ENCODE peak calls at places on chromosomes 7 and 10, in ten cellular contexts. One of them, this sample, is unnamed.

GRCh38 chr10:14527134-14527780 is 196.5 kb upstream of the FRMD4A start:
- DNase-seq in ovary: no peak
- DNase-seq in HCT116: no peak
- DNase-seq in GM12878: no peak
- DNase-seq in lower leg skin: no peak
- DNase-seq in H1: no peak
- DNase-seq in A549: no peak
- DNase-seq in sigmoid colon: no peak
- DNase-seq in uterus: no peak
- DNase-seq in breast epithelium: no peak
- DNase-seq in this sample: no peak

GRCh38 chr7:132450188-132450587 is 126.1 kb downstream of the PLXNA4 start:
- DNase-seq in ovary: no peak
- DNase-seq in HCT116: no peak
- DNase-seq in GM12878: no peak
- DNase-seq in lower leg skin: no peak
- DNase-seq in H1: no peak
- DNase-seq in A549: no peak
- DNase-seq in sigmoid colon: no peak
- DNase-seq in uterus: no peak
- DNase-seq in breast epithelium: no peak
- DNase-seq in this sample: no peak

GRCh38 chr7:43625453-43625852 is 42.5 kb downstream of the STK17A start:
- DNase-seq in ovary: no peak
- DNase-seq in HCT116: no peak
- DNase-seq in GM12878: no peak
- DNase-seq in lower leg skin: no peak
- DNase-seq in H1: no peak
- DNase-seq in A549: no peak
- DNase-seq in sigmoid colon: no peak
- DNase-seq in uterus: no peak
- DNase-seq in breast epithelium: no peak
- DNase-seq in this sample: no peak

GRCh38 chr7:74587435-74588126 is 69.9 kb upstream of the GTF2I start:
- DNase-seq in ovary: peak; percentile 90
- DNase-seq in HCT116: no peak
- DNase-seq in GM12878: peak; percentile 70
- DNase-seq in lower leg skin: peak; percentile 79
- DNase-seq in H1: peak; percentile 69
- DNase-seq in A549: peak; percentile 88
- DNase-seq in sigmoid colon: peak; percentile 95
- DNase-seq in uterus: peak; percentile 89
- DNase-seq in breast epithelium: peak; percentile 77
- DNase-seq in this sample: peak; percentile 69

GRCh38 chr10:96255569-96256335 is 15.6 kb downstream of the BLNK start:
- DNase-seq in ovary: no peak
- DNase-seq in HCT116: no peak
- DNase-seq in GM12878: no peak
- DNase-seq in lower leg skin: no peak
- DNase-seq in H1: no peak
- DNase-seq in A549: no peak
- DNase-seq in sigmoid colon: no peak
- DNase-seq in uterus: no peak
- DNase-seq in breast epithelium: no peak
- DNase-seq in this sample: no peak

GRCh38 chr10:44383749-44384600 is 922 bp downstream of the CXCL12 start:
- DNase-seq in ovary: peak; percentile 39
- DNase-seq in HCT116: no peak
- DNase-seq in GM12878: no peak
- DNase-seq in lower leg skin: no peak
- DNase-seq in H1: peak; percentile 62
- DNase-seq in A549: peak; percentile 37
- DNase-seq in sigmoid colon: peak; percentile 67
- DNase-seq in uterus: peak; percentile 48
- DNase-seq in breast epithelium: no peak
- DNase-seq in this sample: no peak

GRCh38 chr7:194257-194995 is 2.1 kb downstream of the FAM20C start:
- DNase-seq in ovary: peak; percentile 67
- DNase-seq in HCT116: no peak
- DNase-seq in GM12878: no peak
- DNase-seq in lower leg skin: no peak
- DNase-seq in H1: no peak
- DNase-seq in A549: no peak
- DNase-seq in sigmoid colon: no peak
- DNase-seq in uterus: no peak
- DNase-seq in breast epithelium: no peak
- DNase-seq in this sample: no peak

GRCh38 chr10:118957141-118957825 is 72.2 kb upstream of the NANOS1 start:
- DNase-seq in ovary: no peak
- DNase-seq in HCT116: no peak
- DNase-seq in GM12878: no peak
- DNase-seq in lower leg skin: no peak
- DNase-seq in H1: no peak
- DNase-seq in A549: no peak
- DNase-seq in sigmoid colon: no peak
- DNase-seq in uterus: no peak
- DNase-seq in breast epithelium: no peak
- DNase-seq in this sample: no peak

GRCh38 chr10:27914888-27915287 is 84.0 kb downstream of the ODAD2 start:
- DNase-seq in ovary: no peak
- DNase-seq in HCT116: no peak
- DNase-seq in GM12878: no peak
- DNase-seq in lower leg skin: no peak
- DNase-seq in H1: no peak
- DNase-seq in A549: no peak
- DNase-seq in sigmoid colon: no peak
- DNase-seq in uterus: no peak
- DNase-seq in breast epithelium: no peak
- DNase-seq in this sample: no peak

GRCh38 chr10:560314-560992 is 129.0 kb downstream of the DIP2C start:
- DNase-seq in ovary: no peak
- DNase-seq in HCT116: no peak
- DNase-seq in GM12878: no peak
- DNase-seq in lower leg skin: no peak
- DNase-seq in H1: no peak
- DNase-seq in A549: no peak
- DNase-seq in sigmoid colon: no peak
- DNase-seq in uterus: no peak
- DNase-seq in breast epithelium: no peak
- DNase-seq in this sample: no peak

GRCh38 chr10:29784175-29784773 is 149.5 kb upstream of the SVIL start:
- DNase-seq in ovary: peak; percentile 71
- DNase-seq in HCT116: peak; percentile 73
- DNase-seq in GM12878: no peak
- DNase-seq in lower leg skin: peak; percentile 89
- DNase-seq in H1: no peak
- DNase-seq in A549: peak; percentile 96
- DNase-seq in sigmoid colon: peak; percentile 92
- DNase-seq in uterus: peak; percentile 68
- DNase-seq in breast epithelium: peak; percentile 68
- DNase-seq in this sample: peak; percentile 55

GRCh38 chr7:158863611-158864506 is 7.5 kb downstream of the DYNC2I1 start:
- DNase-seq in ovary: peak; percentile 74
- DNase-seq in HCT116: peak; percentile 31
- DNase-seq in GM12878: peak; percentile 33
- DNase-seq in lower leg skin: peak; percentile 80
- DNase-seq in H1: no peak
- DNase-seq in A549: peak; percentile 73
- DNase-seq in sigmoid colon: peak; percentile 91
- DNase-seq in uterus: peak; percentile 59
- DNase-seq in breast epithelium: peak; percentile 70
- DNase-seq in this sample: peak; percentile 91
- TF ChIP-seq POLR2A in ovary: no peak
- TF ChIP-seq POLR2A in HCT116: no peak
- TF ChIP-seq POLR2A in GM12878: peak; percentile 60
- TF ChIP-seq POLR2A in lower leg skin: no peak
- TF ChIP-seq POLR2A in H1: no peak
- TF ChIP-seq POLR2A in A549: no peak
- TF ChIP-seq POLR2A in sigmoid colon: peak; percentile 20
- TF ChIP-seq POLR2A in uterus: no peak
- TF ChIP-seq POLR2A in breast epithelium: no peak
- TF ChIP-seq POLR2A in this sample: peak; percentile 67

GRCh38 chr10:68406111-68406814 is 814 bp downstream of the RUFY2 start:
- DNase-seq in ovary: no peak
- DNase-seq in HCT116: no peak
- DNase-seq in GM12878: no peak
- DNase-seq in lower leg skin: peak; percentile 16
- DNase-seq in H1: peak; percentile 85
- DNase-seq in A549: peak; percentile 72
- DNase-seq in sigmoid colon: no peak
- DNase-seq in uterus: peak; percentile 52
- DNase-seq in breast epithelium: no peak
- DNase-seq in this sample: peak; percentile 27

GRCh38 chr10:68402271-68402670 is 4.8 kb downstream of the RUFY2 start:
- DNase-seq in ovary: no peak
- DNase-seq in HCT116: no peak
- DNase-seq in GM12878: no peak
- DNase-seq in lower leg skin: no peak
- DNase-seq in H1: no peak
- DNase-seq in A549: no peak
- DNase-seq in sigmoid colon: no peak
- DNase-seq in uterus: no peak
- DNase-seq in breast epithelium: no peak
- DNase-seq in this sample: no peak

GRCh38 chr10:68403701-68404100 is 3.4 kb downstream of the RUFY2 start:
- DNase-seq in ovary: no peak
- DNase-seq in HCT116: no peak
- DNase-seq in GM12878: no peak
- DNase-seq in lower leg skin: no peak
- DNase-seq in H1: no peak
- DNase-seq in A549: no peak
- DNase-seq in sigmoid colon: no peak
- DNase-seq in uterus: no peak
- DNase-seq in breast epithelium: no peak
- DNase-seq in this sample: no peak

GRCh38 chr10:68408898-68409518 is 1.9 kb upstream of the RUFY2 start:
- DNase-seq in ovary: no peak
- DNase-seq in HCT116: no peak
- DNase-seq in GM12878: no peak
- DNase-seq in lower leg skin: no peak
- DNase-seq in H1: no peak
- DNase-seq in A549: no peak
- DNase-seq in sigmoid colon: no peak
- DNase-seq in uterus: no peak
- DNase-seq in breast epithelium: no peak
- DNase-seq in this sample: no peak

DNA sequence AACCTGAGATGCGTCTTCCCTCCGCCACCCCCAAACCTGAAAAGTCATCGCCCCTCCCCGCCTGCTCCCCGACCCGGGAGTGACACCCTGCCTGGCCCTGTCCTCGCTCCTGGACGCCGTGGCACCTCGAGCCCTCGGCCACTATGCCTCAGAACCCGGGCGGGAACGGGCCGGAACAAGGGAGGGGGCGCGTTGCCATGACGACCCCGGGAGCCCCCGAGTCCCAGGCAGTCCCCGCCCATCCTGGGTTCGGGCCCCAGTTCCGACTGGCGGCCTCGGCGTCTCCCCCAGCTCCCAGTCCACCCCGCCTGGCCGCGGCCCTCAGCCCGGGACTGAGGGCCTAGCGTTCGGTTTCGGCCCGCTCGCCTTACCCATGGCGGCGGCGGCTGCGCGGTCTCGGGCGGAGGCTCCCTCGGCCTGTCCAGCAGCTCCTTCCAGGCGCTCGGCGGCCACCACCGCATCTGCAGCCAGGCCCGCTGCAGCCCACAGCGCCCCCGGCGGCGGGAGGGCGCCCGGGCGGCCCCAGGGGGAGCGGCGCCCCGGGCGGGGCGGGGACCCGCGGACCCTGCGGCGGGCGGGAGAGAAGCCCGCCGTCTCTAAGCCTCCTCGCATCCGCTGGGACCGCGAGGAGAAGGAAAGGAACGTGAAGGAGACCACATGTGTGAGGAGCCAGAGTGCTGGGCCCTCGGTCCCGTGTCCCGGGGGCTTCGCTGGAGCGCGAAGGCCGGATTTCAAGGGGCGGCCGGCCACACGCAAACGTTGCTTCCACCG is at the start of gene RUFY2:
- DNase-seq in ovary: peak; percentile 84
- DNase-seq in HCT116: peak; percentile 33
- DNase-seq in GM12878: peak; percentile 20
- DNase-seq in lower leg skin: peak; percentile 44
- DNase-seq in H1: peak; percentile 91
- DNase-seq in A549: peak; percentile 84
- DNase-seq in sigmoid colon: peak; percentile 87
- DNase-seq in uterus: peak; percentile 84
- DNase-seq in breast epithelium: peak; percentile 74
- DNase-seq in this sample: peak; percentile 87
- TF ChIP-seq POLR2A in ovary: peak; percentile 64
- TF ChIP-seq POLR2A in HCT116: no peak
- TF ChIP-seq POLR2A in GM12878: peak; percentile 87
- TF ChIP-seq POLR2A in lower leg skin: no peak
- TF ChIP-seq POLR2A in H1: peak; percentile 21
- TF ChIP-seq POLR2A in A549: peak; percentile 65
- TF ChIP-seq POLR2A in sigmoid colon: no peak
- TF ChIP-seq POLR2A in uterus: peak; percentile 83
- TF ChIP-seq POLR2A in breast epithelium: no peak
- TF ChIP-seq POLR2A in this sample: peak; percentile 45

DNA sequence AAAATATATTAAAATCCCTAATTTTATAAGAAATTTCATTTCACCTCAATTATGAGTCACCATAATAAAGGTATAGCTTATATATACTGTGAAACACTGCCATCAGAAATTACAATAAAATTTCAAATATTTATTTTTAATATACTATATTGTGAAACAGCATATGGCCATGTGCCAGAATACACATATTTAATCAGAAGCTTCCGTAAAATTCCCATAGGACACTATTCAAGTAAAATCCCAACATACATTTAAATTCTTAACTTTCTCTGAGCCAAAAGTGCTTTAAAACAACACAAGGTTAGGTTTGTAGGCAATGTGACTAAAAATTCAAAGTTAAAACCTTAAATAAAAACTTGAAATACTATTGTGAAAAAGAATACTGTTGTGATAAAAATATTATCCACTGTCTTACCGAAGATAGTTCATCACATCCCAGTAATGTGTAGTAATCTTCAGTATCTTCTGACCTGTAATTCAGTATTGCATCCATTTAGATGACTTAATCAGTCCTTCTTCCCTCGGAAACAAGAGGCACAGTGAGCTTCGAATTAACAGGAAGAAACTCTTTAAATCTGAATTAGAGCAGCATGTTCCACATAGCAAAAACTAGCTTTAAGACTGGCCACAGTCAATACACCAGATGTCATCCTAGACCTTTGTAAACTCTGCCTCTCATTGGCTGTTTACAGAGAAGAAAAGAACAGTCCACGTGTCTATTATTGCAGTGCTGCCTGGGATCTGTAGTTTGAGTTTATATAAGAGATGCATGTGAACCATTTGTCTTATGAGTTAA is at the start of gene DNAJC12:
- DNase-seq in ovary: no peak
- DNase-seq in HCT116: peak; percentile 37
- DNase-seq in GM12878: no peak
- DNase-seq in lower leg skin: no peak
- DNase-seq in H1: no peak
- DNase-seq in A549: peak; percentile 86
- DNase-seq in sigmoid colon: no peak
- DNase-seq in uterus: no peak
- DNase-seq in breast epithelium: no peak
- DNase-seq in this sample: no peak
- TF ChIP-seq POLR2A in ovary: peak; percentile 26
- TF ChIP-seq POLR2A in HCT116: no peak
- TF ChIP-seq POLR2A in GM12878: no peak
- TF ChIP-seq POLR2A in lower leg skin: no peak
- TF ChIP-seq POLR2A in H1: no peak
- TF ChIP-seq POLR2A in A549: no peak
- TF ChIP-seq POLR2A in sigmoid colon: no peak
- TF ChIP-seq POLR2A in uterus: peak; percentile 48
- TF ChIP-seq POLR2A in breast epithelium: no peak
- TF ChIP-seq POLR2A in this sample: no peak

GRCh38 chr7:25860206-25860881 is 291.7 kb upstream of the NFE2L3 start:
- DNase-seq in ovary: no peak
- DNase-seq in HCT116: no peak
- DNase-seq in GM12878: no peak
- DNase-seq in lower leg skin: no peak
- DNase-seq in H1: peak; percentile 55
- DNase-seq in A549: no peak
- DNase-seq in sigmoid colon: no peak
- DNase-seq in uterus: no peak
- DNase-seq in breast epithelium: no peak
- DNase-seq in this sample: no peak
- TF ChIP-seq POLR2A in ovary: no peak
- TF ChIP-seq POLR2A in HCT116: no peak
- TF ChIP-seq POLR2A in GM12878: no peak
- TF ChIP-seq POLR2A in lower leg skin: no peak
- TF ChIP-seq POLR2A in H1: no peak
- TF ChIP-seq POLR2A in A549: no peak
- TF ChIP-seq POLR2A in sigmoid colon: no peak
- TF ChIP-seq POLR2A in uterus: no peak
- TF ChIP-seq POLR2A in breast epithelium: no peak
- TF ChIP-seq POLR2A in this sample: no peak